ENCODE peak calls at places on chromosomes 6 and 20, in nine cellular contexts. U is substantia nigra; M is pancreas; G is tibial artery; T is RWPE1; C is heart right ventricle; A is mesendoderm; Q is CD4-positive, alpha-beta T cell; Y is HCT116. P is an unnamed sample.

GRCh38 chr6:157944983-157945931 is 36.4 kb upstream of the SYNJ2 start:
- DNase-seq in U (no peak), M (no peak), G (no peak), T (no peak), C (no peak), A (no peak), Q (no peak), Y (no peak), P (no peak)

GRCh38 chr20:19915111-19915798 is 101.9 kb upstream of the NAA20 start:
- DNase-seq in U (no peak), M (no peak), G (no peak), T (no peak), C (no peak), A (no peak), Q (no peak), Y (no peak), P (no peak)

GRCh38 chr6:110484321-110484720 is 7.9 kb upstream of the SLC22A16 start:
- DNase-seq in U (no peak), M (no peak), G (no peak), T (no peak), C (no peak), A (no peak), Q (no peak), Y (no peak), P (no peak)

GRCh38 chr6:125310994-125311649 is 9.4 kb upstream of the HDDC2 start:
- DNase-seq in U (no peak), M (no peak), G (no peak), T (peak; percentile 48), C (no peak), A (peak; percentile 81), Q (no peak), Y (peak; percentile 55), P (peak; percentile 41)

GRCh38 chr6:81171991-81172740 is 580.3 kb downstream of the TENT5A start:
- DNase-seq in U (no peak), M (no peak), G (peak; percentile 75), T (no peak), C (no peak), A (peak; percentile 25), Q (no peak), Y (peak; percentile 15), P (no peak)

GRCh38 chr6:13614126-13614925 is 809 bp upstream of the NOL7 start:
- DNase-seq in U (no peak), M (peak; percentile 86), G (no peak), T (peak; percentile 49), C (peak; percentile 54), A (no peak), Q (no peak), Y (no peak), P (no peak)

GRCh38 chr6:90425161-90425641 is 128.6 kb upstream of the BACH2 start:
- DNase-seq in U (no peak), M (no peak), G (no peak), T (no peak), C (no peak), A (no peak), Q (no peak), Y (no peak), P (no peak)

GRCh38 chr20:60653111-60653845 is 598.8 kb upstream of the CDH4 start:
- DNase-seq in U (no peak), M (no peak), G (no peak), T (no peak), C (no peak), A (no peak), Q (no peak), Y (no peak), P (no peak)

GRCh38 chr6:149234051-149234962 is 83.2 kb upstream of the TAB2 start:
- DNase-seq in U (no peak), M (no peak), G (no peak), T (peak; percentile 67), C (no peak), A (peak; percentile 69), Q (peak; percentile 45), Y (peak; percentile 48), P (no peak)

GRCh38 chr6:21898107-21898796 is 304.7 kb downstream of the SOX4 start:
- DNase-seq in U (no peak), M (no peak), G (no peak), T (peak; percentile 52), C (no peak), A (peak; percentile 59), Q (no peak), Y (no peak), P (no peak)

GRCh38 chr20:24585796-24586522 is 116.5 kb downstream of the SYNDIG1 start:
- DNase-seq in U (no peak), M (no peak), G (no peak), T (no peak), C (no peak), A (no peak), Q (no peak), Y (no peak), P (no peak)

GRCh38 chr20:36936341-36936740 is 15.2 kb downstream of the SAMHD1 start:
- DNase-seq in U (no peak), M (no peak), G (peak; percentile 41), T (no peak), C (no peak), A (no peak), Q (no peak), Y (no peak), P (no peak)

GRCh38 chr20:45742596-45742995 is 20.4 kb downstream of the SPINT4 start:
- DNase-seq in U (no peak), M (no peak), G (no peak), T (no peak), C (no peak), A (no peak), Q (no peak), Y (no peak), P (no peak)

GRCh38 chr6:158409451-158409850 is 97.2 kb downstream of the TULP4 start:
- DNase-seq in U (no peak), M (no peak), G (no peak), T (no peak), C (no peak), A (peak; percentile 11), Q (no peak), Y (no peak), P (no peak)

GRCh38 chr6:44169154-44169553 is 10.5 kb downstream of the CAPN11 start:
- DNase-seq in U (no peak), M (no peak), G (no peak), T (no peak), C (no peak), A (no peak), Q (no peak), Y (no peak), P (no peak)

GRCh38 chr20:62922451-62922921 is 3.8 kb downstream of the DIDO1 start:
- DNase-seq in U (no peak), M (no peak), G (peak; percentile 53), T (no peak), C (no peak), A (no peak), Q (peak; percentile 50), Y (no peak), P (no peak)

GRCh38 chr20:33262658-33263065 is 20.4 kb upstream of the BPIFB1 start:
- DNase-seq in U (no peak), M (no peak), G (peak; percentile 25), T (peak; percentile 60), C (no peak), A (peak; percentile 82), Q (no peak), Y (peak; percentile 62), P (no peak)

GRCh38 chr6:118618676-118619377 is 32.6 kb downstream of the CEP85L start:
- DNase-seq in U (no peak), M (peak; percentile 65), G (peak; percentile 73), T (peak; percentile 26), C (peak; percentile 58), A (peak; percentile 58), Q (peak; percentile 73), Y (peak; percentile 12), P (peak; percentile 29)

GRCh38 chr6:82364087-82365010 is 732 bp downstream of the TPBG start:
- DNase-seq in U (no peak), M (peak; percentile 74), G (peak; percentile 77), T (peak; percentile 66), C (peak; percentile 62), A (peak; percentile 91), Q (no peak), Y (peak; percentile 54), P (peak; percentile 14)

GRCh38 chr6:161152904-161153662 is 120.8 kb downstream of the AGPAT4 start:
- DNase-seq in U (no peak), M (no peak), G (no peak), T (peak; percentile 26), C (no peak), A (no peak), Q (no peak), Y (no peak), P (no peak)

DNA sequence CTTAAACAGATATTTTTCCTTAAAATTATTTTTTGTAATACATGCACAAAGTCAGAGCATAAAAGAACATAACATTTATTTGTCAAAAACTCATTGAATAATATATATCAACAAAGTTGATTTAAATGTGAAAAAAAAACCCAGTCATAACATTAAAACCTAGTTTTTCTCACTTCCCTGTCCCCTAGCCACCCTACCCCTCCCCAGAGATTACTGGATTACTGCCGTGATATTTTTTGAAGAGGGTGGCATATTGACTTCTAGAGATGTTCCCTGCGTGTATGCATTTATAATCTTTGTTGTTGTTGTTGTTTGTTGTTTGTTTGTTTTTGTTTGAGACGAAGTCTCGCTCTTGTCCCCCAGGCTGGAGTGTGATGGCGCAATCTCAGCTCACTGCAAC is 52.4 kb upstream of the ARMC2 start:
- DNase-seq in U (no peak), M (no peak), G (no peak), T (no peak), C (no peak), A (no peak), Q (no peak), Y (no peak), P (no peak)
- H3K27ac ChIP-seq in U (no peak overlapping the region), M (no peak overlapping the region), G (no peak overlapping the region), T (no peak overlapping the region), C (no peak overlapping the region), A (no peak overlapping the region), Q (no peak overlapping the region), Y (no peak overlapping the region), P (no peak overlapping the region)

GRCh38 chr6:122829456-122829855 is 40.4 kb downstream of the SMPDL3A start:
- DNase-seq in U (no peak), M (no peak), G (no peak), T (no peak), C (no peak), A (no peak), Q (no peak), Y (no peak), P (no peak)
- H3K27ac ChIP-seq in U (no peak overlapping the region), M (no peak overlapping the region), G (no peak overlapping the region), T (no peak overlapping the region), C (no peak overlapping the region), A (no peak overlapping the region), Q (no peak overlapping the region), Y (no peak overlapping the region), P (no peak overlapping the region)

GRCh38 chr6:15521516-15521915 is 141.3 kb downstream of the DTNBP1 start:
- DNase-seq in U (no peak), M (no peak), G (peak; percentile 67), T (no peak), C (no peak), A (no peak), Q (no peak), Y (no peak), P (no peak)
- H3K27ac ChIP-seq in U (no peak overlapping the region), M (no peak overlapping the region), G (no peak overlapping the region), T (no peak overlapping the region), C (no peak overlapping the region), A (no peak overlapping the region), Q (no peak overlapping the region), Y (no peak overlapping the region), P (peak overlapping the region; percentile 4)

DNA sequence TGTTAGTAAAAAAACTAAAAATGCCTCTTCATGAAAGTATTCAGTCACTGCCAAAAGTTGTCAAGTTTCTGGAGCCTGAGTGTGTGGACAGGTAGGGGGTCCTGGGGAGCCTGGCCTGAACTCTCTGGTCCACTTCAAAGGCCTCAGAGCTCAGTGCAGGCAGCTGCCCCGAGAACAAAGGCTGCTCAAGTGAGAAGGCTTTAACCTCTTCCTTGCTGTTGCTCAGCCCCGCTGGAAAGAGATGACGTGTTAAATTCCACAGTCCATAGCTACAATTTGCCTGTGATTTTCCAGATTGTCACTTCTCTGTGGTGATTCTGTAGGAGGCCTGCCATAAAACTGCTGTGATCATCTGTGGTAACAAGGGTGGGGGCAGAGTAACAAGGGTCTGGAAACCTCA is 96.9 kb downstream of the FAM120B start:
- DNase-seq in U (no peak), M (no peak), G (no peak), T (no peak), C (no peak), A (peak; percentile 96), Q (no peak), Y (no peak), P (no peak)
- H3K27ac ChIP-seq in U (peak overlapping the region; percentile 64), M (no peak overlapping the region), G (no peak overlapping the region), T (peak overlapping the region; percentile 62), C (no peak overlapping the region), A (no peak overlapping the region), Q (no peak overlapping the region), Y (no peak overlapping the region), P (peak overlapping the region; percentile 21)

P was measured in caudate nucleus.